ENCODE peak calls at places on chromosomes 11 and 22, in ten cellular contexts. Y is iPS DF 6.9; X is AML-193; Q is stimulated activated naive CD8-positive, alpha-beta T cell treated with anti-CD3 and anti-CD28 coated beads, Interleukin-15, Interleukin-2, amounts not matched to agents 100 U/mL and 50 U/mL, for 24 hours; T is upper lobe of right lung; F is HuH-7; C is left ventricle myocardium superior; R is SHP77; L is AG08395; A is right cardiac atrium. S is an unnamed sample.

GRCh38 chr11:119319702-119320592 is 3.0 kb upstream of the MCAM start:
- DNase-seq in Y (no peak), C (no peak), Q (peak), T (no peak), L (no peak), F (no peak), A (peak), R (no peak), X (no peak), S (no peak)

GRCh38 chr22:38180841-38181452 is 683 bp downstream of the PLA2G6 start:
- DNase-seq in Y (no peak), F (no peak), A (no peak), T (peak), C (no peak), Q (peak), L (no peak), X (no peak), R (peak), S (peak)

GRCh38 chr11:33197915-33198727 is 36.8 kb upstream of the CSTF3 start:
- DNase-seq in T (no peak), A (no peak), C (no peak), Y (no peak), R (no peak), L (no peak), X (peak), Q (no peak), F (no peak), S (no peak)

GRCh38 chr11:8698917-8699441 is 16.4 kb downstream of the RPL27A start:
- DNase-seq in F (no peak), L (no peak), Y (no peak), T (no peak), A (no peak), Q (no peak), X (no peak), R (no peak), C (no peak), S (no peak)

GRCh38 chr11:6932150-6932549 is 5.9 kb downstream of the ZNF215 start:
- DNase-seq in Y (no peak), Q (no peak), C (no peak), X (no peak), R (no peak), L (no peak), F (no peak), A (no peak), T (no peak), S (no peak)

GRCh38 chr11:67507242-67507890 is 596 bp downstream of the CDK2AP2 start:
- DNase-seq in R (peak), L (peak), C (no peak), X (no peak), T (no peak), A (peak), Q (no peak), Y (no peak), F (peak), S (no peak)

GRCh38 chr11:45777127-45777969 is 27.6 kb upstream of the SLC35C1 start:
- DNase-seq in Q (no peak), T (no peak), R (no peak), A (no peak), C (no peak), X (peak), F (no peak), L (no peak), Y (no peak), S (no peak)

GRCh38 chr11:117185739-117186430 is 7.3 kb downstream of the SIDT2 start:
- DNase-seq in A (peak), F (no peak), Q (no peak), R (no peak), C (no peak), T (no peak), X (no peak), L (no peak), Y (no peak), S (no peak)

GRCh38 chr22:36027579-36027959 is 1.1 kb downstream of the RBFOX2 start:
- DNase-seq in F (peak), T (no peak), R (no peak), Y (no peak), L (no peak), C (no peak), Q (peak), A (no peak), X (no peak), S (peak)

GRCh38 chr11:58285483-58286040 is 17.5 kb upstream of the OR10W1 start:
- DNase-seq in Q (no peak), X (no peak), F (no peak), R (no peak), C (no peak), T (no peak), A (no peak), Y (no peak), L (no peak), S (no peak)

GRCh38 chr11:61037694-61038093 is 64.6 kb upstream of the CD5 start:
- DNase-seq in X (no peak), L (no peak), C (peak), Q (no peak), Y (no peak), A (no peak), T (no peak), R (no peak), F (no peak), S (no peak)

GRCh38 chr11:122709042-122709760 is 53.7 kb downstream of the UBASH3B start:
- DNase-seq in T (no peak), Q (no peak), X (no peak), F (no peak), C (no peak), Y (no peak), L (no peak), A (no peak), R (no peak), S (no peak)

GRCh38 chr11:1226981-1227550 is 4.2 kb downstream of the MUC5B start:
- DNase-seq in T (no peak), F (peak), C (peak), Q (no peak), X (no peak), R (no peak), L (peak), Y (no peak), A (peak), S (peak)

GRCh38 chr22:40975346-40975745 is 24.2 kb downstream of the RBX1 start:
- DNase-seq in T (no peak), Q (no peak), A (no peak), R (no peak), F (no peak), C (no peak), Y (no peak), X (no peak), L (peak), S (no peak)

GRCh38 chr22:45908961-45909360 is 68.0 kb downstream of the WNT7B start:
- DNase-seq in R (no peak), C (no peak), X (no peak), T (no peak), Y (no peak), L (no peak), A (no peak), Q (no peak), F (no peak), S (no peak)